ENCODE peak calls at places on chromosomes 4 and X, in nine cellular contexts. One of them, this sample, is unnamed.
A peak's percentile ranks its signal among the peaks of the same experiment; 100 is the strongest.

GRCh38 chrX:8971116-8971515 is 62.8 kb downstream of the FAM9B start:
- DNase-seq in putamen: peak; percentile 1
- DNase-seq in NCI-H1092: peak; percentile 9
- DNase-seq in COLO829: peak; percentile 29
- DNase-seq in GM03348: peak; percentile 40
- DNase-seq in suprapubic skin: no peak
- DNase-seq in NCI-H1105: no peak
- DNase-seq in Ammon's horn: peak; percentile 8
- DNase-seq in H7: no peak
- DNase-seq in this sample: no peak

GRCh38 chr4:59161249-59161648 is 2038.9 kb upstream of the ADGRL3 start:
- DNase-seq in putamen: no peak
- DNase-seq in NCI-H1092: no peak
- DNase-seq in COLO829: peak; percentile 4
- DNase-seq in GM03348: no peak
- DNase-seq in suprapubic skin: no peak
- DNase-seq in NCI-H1105: no peak
- DNase-seq in Ammon's horn: no peak
- DNase-seq in H7: no peak
- DNase-seq in this sample: no peak

GRCh38 chr4:88295656-88296055 is 11.3 kb upstream of the PPM1K start:
- DNase-seq in putamen: no peak
- DNase-seq in NCI-H1092: no peak
- DNase-seq in COLO829: no peak
- DNase-seq in GM03348: no peak
- DNase-seq in suprapubic skin: no peak
- DNase-seq in NCI-H1105: no peak
- DNase-seq in Ammon's horn: no peak
- DNase-seq in H7: no peak
- DNase-seq in this sample: no peak

GRCh38 chrX:103477496-103477895 is 41.8 kb downstream of the RAB40A start:
- DNase-seq in putamen: no peak
- DNase-seq in NCI-H1092: no peak
- DNase-seq in COLO829: no peak
- DNase-seq in GM03348: peak; percentile 2
- DNase-seq in suprapubic skin: no peak
- DNase-seq in NCI-H1105: no peak
- DNase-seq in Ammon's horn: no peak
- DNase-seq in H7: no peak
- DNase-seq in this sample: no peak

GRCh38 chr4:7692451-7693236 is 247.0 kb downstream of the AFAP1 start:
- DNase-seq in putamen: no peak
- DNase-seq in NCI-H1092: no peak
- DNase-seq in COLO829: no peak
- DNase-seq in GM03348: no peak
- DNase-seq in suprapubic skin: no peak
- DNase-seq in NCI-H1105: no peak
- DNase-seq in Ammon's horn: no peak
- DNase-seq in H7: no peak
- DNase-seq in this sample: no peak

GRCh38 chr4:177964061-177964460 is 521.8 kb upstream of the AGA start:
- DNase-seq in putamen: no peak
- DNase-seq in NCI-H1092: no peak
- DNase-seq in COLO829: no peak
- DNase-seq in GM03348: no peak
- DNase-seq in suprapubic skin: no peak
- DNase-seq in NCI-H1105: no peak
- DNase-seq in Ammon's horn: no peak
- DNase-seq in H7: no peak
- DNase-seq in this sample: no peak

GRCh38 chr4:7159923-7160322 is 32.4 kb upstream of the SORCS2 start:
- DNase-seq in putamen: no peak
- DNase-seq in NCI-H1092: no peak
- DNase-seq in COLO829: no peak
- DNase-seq in GM03348: no peak
- DNase-seq in suprapubic skin: peak; percentile 28
- DNase-seq in NCI-H1105: no peak
- DNase-seq in Ammon's horn: no peak
- DNase-seq in H7: peak; percentile 6
- DNase-seq in this sample: no peak

GRCh38 chr4:8103421-8103820 is 55.2 kb downstream of the ABLIM2 start:
- DNase-seq in putamen: no peak
- DNase-seq in NCI-H1092: no peak
- DNase-seq in COLO829: no peak
- DNase-seq in GM03348: no peak
- DNase-seq in suprapubic skin: no peak
- DNase-seq in NCI-H1105: no peak
- DNase-seq in Ammon's horn: no peak
- DNase-seq in H7: no peak
- DNase-seq in this sample: no peak

GRCh38 chrX:43618376-43619205 is 37.5 kb upstream of the MAOA start:
- DNase-seq in putamen: no peak
- DNase-seq in NCI-H1092: no peak
- DNase-seq in COLO829: no peak
- DNase-seq in GM03348: no peak
- DNase-seq in suprapubic skin: no peak
- DNase-seq in NCI-H1105: no peak
- DNase-seq in Ammon's horn: no peak
- DNase-seq in H7: peak; percentile 64
- DNase-seq in this sample: no peak

GRCh38 chr4:9703391-9703790 is 78.0 kb upstream of the DRD5 start:
- DNase-seq in putamen: no peak
- DNase-seq in NCI-H1092: peak; percentile 69
- DNase-seq in COLO829: peak; percentile 38
- DNase-seq in GM03348: peak; percentile 31
- DNase-seq in suprapubic skin: no peak
- DNase-seq in NCI-H1105: no peak
- DNase-seq in Ammon's horn: peak; percentile 49
- DNase-seq in H7: peak; percentile 82
- DNase-seq in this sample: peak; percentile 54

GRCh38 chrX:119482497-119483480 is 14.5 kb downstream of the SLC25A5 start:
- DNase-seq in putamen: no peak
- DNase-seq in NCI-H1092: peak; percentile 43
- DNase-seq in COLO829: no peak
- DNase-seq in GM03348: peak; percentile 66
- DNase-seq in suprapubic skin: peak; percentile 77
- DNase-seq in NCI-H1105: peak; percentile 26
- DNase-seq in Ammon's horn: peak; percentile 58
- DNase-seq in H7: peak; percentile 83
- DNase-seq in this sample: peak; percentile 74

GRCh38 chrX:137342969-137343368 is 223.0 kb upstream of the ZIC3 start:
- DNase-seq in putamen: no peak
- DNase-seq in NCI-H1092: no peak
- DNase-seq in COLO829: no peak
- DNase-seq in GM03348: no peak
- DNase-seq in suprapubic skin: no peak
- DNase-seq in NCI-H1105: no peak
- DNase-seq in Ammon's horn: no peak
- DNase-seq in H7: no peak
- DNase-seq in this sample: no peak

GRCh38 chr4:69832326-69833030 is 27.5 kb downstream of the SULT1E1 start:
- DNase-seq in putamen: no peak
- DNase-seq in NCI-H1092: no peak
- DNase-seq in COLO829: no peak
- DNase-seq in GM03348: no peak
- DNase-seq in suprapubic skin: no peak
- DNase-seq in NCI-H1105: no peak
- DNase-seq in Ammon's horn: no peak
- DNase-seq in H7: no peak
- DNase-seq in this sample: no peak

GRCh38 chr4:147768113-147768512 is 36.2 kb downstream of the ARHGAP10 start:
- DNase-seq in putamen: no peak
- DNase-seq in NCI-H1092: no peak
- DNase-seq in COLO829: no peak
- DNase-seq in GM03348: peak; percentile 69
- DNase-seq in suprapubic skin: no peak
- DNase-seq in NCI-H1105: no peak
- DNase-seq in Ammon's horn: no peak
- DNase-seq in H7: no peak
- DNase-seq in this sample: no peak

GRCh38 chrX:39174761-39175417 is 373.6 kb downstream of the MID1IP1 start:
- DNase-seq in putamen: no peak
- DNase-seq in NCI-H1092: peak; percentile 68
- DNase-seq in COLO829: no peak
- DNase-seq in GM03348: no peak
- DNase-seq in suprapubic skin: no peak
- DNase-seq in NCI-H1105: peak; percentile 56
- DNase-seq in Ammon's horn: no peak
- DNase-seq in H7: no peak
- DNase-seq in this sample: no peak

GRCh38 chr4:70746179-70746839 is 24.5 kb downstream of the RUFY3 start:
- DNase-seq in putamen: no peak
- DNase-seq in NCI-H1092: no peak
- DNase-seq in COLO829: no peak
- DNase-seq in GM03348: peak; percentile 9
- DNase-seq in suprapubic skin: no peak
- DNase-seq in NCI-H1105: no peak
- DNase-seq in Ammon's horn: no peak
- DNase-seq in H7: no peak
- DNase-seq in this sample: no peak

GRCh38 chr4:86957214-86957613 is 22.4 kb downstream of the AFF1 start:
- DNase-seq in putamen: no peak
- DNase-seq in NCI-H1092: no peak
- DNase-seq in COLO829: no peak
- DNase-seq in GM03348: peak; percentile 81
- DNase-seq in suprapubic skin: no peak
- DNase-seq in NCI-H1105: no peak
- DNase-seq in Ammon's horn: no peak
- DNase-seq in H7: no peak
- DNase-seq in this sample: no peak

GRCh38 chr4:47662975-47663374 is 174.9 kb downstream of the CORIN start:
- DNase-seq in putamen: no peak
- DNase-seq in NCI-H1092: no peak
- DNase-seq in COLO829: no peak
- DNase-seq in GM03348: no peak
- DNase-seq in suprapubic skin: no peak
- DNase-seq in NCI-H1105: no peak
- DNase-seq in Ammon's horn: no peak
- DNase-seq in H7: peak; percentile 10
- DNase-seq in this sample: no peak

GRCh38 chrX:6821730-6822129 is 286.8 kb upstream of the VCX3A start:
- DNase-seq in putamen: no peak
- DNase-seq in NCI-H1092: no peak
- DNase-seq in COLO829: no peak
- DNase-seq in GM03348: no peak
- DNase-seq in suprapubic skin: no peak
- DNase-seq in NCI-H1105: no peak
- DNase-seq in Ammon's horn: no peak
- DNase-seq in H7: no peak
- DNase-seq in this sample: no peak

GRCh38 chr4:23822181-23822580 is 67.7 kb downstream of the PPARGC1A start:
- DNase-seq in putamen: no peak
- DNase-seq in NCI-H1092: no peak
- DNase-seq in COLO829: no peak
- DNase-seq in GM03348: no peak
- DNase-seq in suprapubic skin: no peak
- DNase-seq in NCI-H1105: no peak
- DNase-seq in Ammon's horn: no peak
- DNase-seq in H7: no peak
- DNase-seq in this sample: no peak

GRCh38 chr4:98565646-98566403 is 92.6 kb downstream of the TSPAN5 start:
- DNase-seq in putamen: no peak
- DNase-seq in NCI-H1092: no peak
- DNase-seq in COLO829: no peak
- DNase-seq in GM03348: no peak
- DNase-seq in suprapubic skin: no peak
- DNase-seq in NCI-H1105: no peak
- DNase-seq in Ammon's horn: no peak
- DNase-seq in H7: no peak
- DNase-seq in this sample: no peak

GRCh38 chrX:104913348-104913747 is 307.1 kb downstream of the TEX13A start:
- DNase-seq in putamen: no peak
- DNase-seq in NCI-H1092: no peak
- DNase-seq in COLO829: no peak
- DNase-seq in GM03348: peak; percentile 1
- DNase-seq in suprapubic skin: no peak
- DNase-seq in NCI-H1105: peak; percentile 3
- DNase-seq in Ammon's horn: peak; percentile 2
- DNase-seq in H7: peak; percentile 41
- DNase-seq in this sample: no peak

This sample was measured in naive thymus-derived CD8-positive, alpha-beta T cell.